ENCODE peak calls at places on chromosome 10, in eight cellular contexts. B is NCI-H1417 treated with DMSO at 0.1 percent for 48 hours; W is iris pigment epithelial cell; O is activated CD4-positive, alpha-beta T cell treated with anti-CD3 and anti-CD28 coated beads for 36 hours; A is MCF 10A; V is neuronal stem cell; D is cardiac fibroblast; K is NCI-H345. H is an unnamed sample.
A peak's percentile ranks its signal among the peaks of the same experiment; 100 is the strongest.

GRCh38 chr10:132397671-132398565 is 918 bp downstream of the PWWP2B start:
- DNase-seq in W (peak; percentile 47), V (no peak), B (no peak), K (peak; percentile 38), A (peak; percentile 53), D (peak; percentile 67), O (peak; percentile 70), H (no peak)

GRCh38 chr10:124728830-124729661 is 15.1 kb downstream of the FAM53B start:
- DNase-seq in B (no peak), A (no peak), K (no peak), W (no peak), V (no peak), D (no peak), O (no peak), H (no peak)

GRCh38 chr10:3090914-3091313 is 23.6 kb downstream of the PFKP start:
- DNase-seq in W (peak; percentile 70), K (no peak), B (no peak), D (peak; percentile 75), O (no peak), V (no peak), A (peak; percentile 91), H (peak; percentile 27)

GRCh38 chr10:71696635-71697326 is 22.8 kb downstream of the C10orf105 start:
- DNase-seq in O (peak; percentile 85), B (no peak), D (peak; percentile 41), K (peak; percentile 29), A (peak; percentile 65), V (peak; percentile 67), W (peak; percentile 19), H (peak; percentile 4)

GRCh38 chr10:131833446-131834080 is 67.2 kb upstream of the PPP2R2D start:
- DNase-seq in B (no peak), A (no peak), W (no peak), V (no peak), K (no peak), O (no peak), D (no peak), H (no peak)

GRCh38 chr10:119447421-119447820 is 95.1 kb downstream of the RGS10 start:
- DNase-seq in B (no peak), D (no peak), K (no peak), W (no peak), O (no peak), A (no peak), V (no peak), H (no peak)

GRCh38 chr10:69494626-69495558 is 43.6 kb downstream of the TSPAN15 start:
- DNase-seq in O (no peak), B (no peak), D (no peak), W (no peak), A (no peak), V (no peak), K (no peak), H (no peak)

GRCh38 chr10:13852872-13853271 is 266.1 kb downstream of the PRPF18 start:
- DNase-seq in B (no peak), D (no peak), A (no peak), O (no peak), W (no peak), V (no peak), K (no peak), H (no peak)

GRCh38 chr10:44975487-44976331 is 2.9 kb downstream of the DEPP1 start:
- DNase-seq in A (peak; percentile 59), O (peak; percentile 44), D (peak; percentile 79), K (peak; percentile 69), W (peak; percentile 92), V (no peak), B (no peak), H (no peak)

GRCh38 chr10:79447911-79448731 is 2.7 kb upstream of the ZCCHC24 start:
- DNase-seq in B (no peak), K (no peak), D (no peak), O (no peak), A (no peak), W (no peak), V (no peak), H (no peak)

GRCh38 chr10:117860135-117860534 is 186.6 kb downstream of the RAB11FIP2 start:
- DNase-seq in W (no peak), D (no peak), B (no peak), K (no peak), A (peak; percentile 32), V (no peak), O (no peak), H (no peak)

GRCh38 chr10:88913803-88914202 is 33.8 kb downstream of the STAMBPL1 start:
- DNase-seq in D (no peak), O (no peak), A (no peak), W (no peak), K (peak; percentile 38), V (no peak), B (no peak), H (no peak)

GRCh38 chr10:101816913-101817541 is 1.2 kb downstream of the OGA start:
- DNase-seq in V (no peak), K (no peak), B (no peak), D (no peak), W (no peak), O (no peak), A (no peak), H (no peak)

GRCh38 chr10:6787684-6788083 is 207.6 kb upstream of the PRKCQ start:
- DNase-seq in A (no peak), W (no peak), B (no peak), K (no peak), D (no peak), O (no peak), V (no peak), H (no peak)

GRCh38 chr10:128028508-128029279 is 97.5 kb downstream of the MKI67 start:
- DNase-seq in K (no peak), D (no peak), B (no peak), W (no peak), O (no peak), V (no peak), A (no peak), H (no peak)

GRCh38 chr10:120948889-120949382 is 97.8 kb downstream of the WDR11 start:
- DNase-seq in A (peak; percentile 73), W (peak; percentile 64), B (no peak), O (peak; percentile 82), D (peak; percentile 68), V (peak; percentile 67), K (no peak), H (no peak)

GRCh38 chr10:25078659-25079429 is 62.4 kb downstream of the THNSL1 start:
- DNase-seq in D (peak; percentile 35), W (no peak), O (no peak), K (no peak), A (no peak), B (no peak), V (no peak), H (no peak)

GRCh38 chr10:60003709-60004191 is 97.4 kb upstream of the CCDC6 start:
- DNase-seq in A (no peak), V (no peak), W (no peak), O (no peak), D (no peak), B (no peak), K (no peak), H (no peak)

GRCh38 chr10:122462533-122463465 is 1.4 kb downstream of the HTRA1 start:
- DNase-seq in B (no peak), D (peak; percentile 62), O (peak; percentile 38), V (no peak), K (no peak), A (peak; percentile 50), W (peak; percentile 67), H (no peak)

GRCh38 chr10:8566737-8567136 is 512.2 kb downstream of the GATA3 start:
- DNase-seq in B (no peak), K (no peak), V (no peak), O (no peak), W (no peak), D (no peak), A (no peak), H (no peak)

GRCh38 chr10:49512121-49512809 is 26.7 kb downstream of the ERCC6 start:
- DNase-seq in O (peak; percentile 24), K (peak; percentile 2), W (peak; percentile 32), A (peak; percentile 43), D (peak; percentile 55), B (no peak), V (no peak), H (no peak)

GRCh38 chr10:79158402-79159097 is 89.8 kb downstream of the ZMIZ1 start:
- DNase-seq in A (no peak), O (no peak), K (no peak), W (no peak), V (no peak), B (no peak), D (no peak), H (no peak)

GRCh38 chr10:60905580-60905979 is 38.4 kb downstream of the RHOBTB1 start:
- DNase-seq in O (no peak), B (no peak), D (peak; percentile 79), V (no peak), A (peak; percentile 46), W (peak; percentile 30), K (no peak), H (no peak)